ENCODE peak calls at places on chromosomes 16 and 17, in five cellular contexts. A is left kidney, U is NCI-H2081, W is NCI-H1694, O is heart right ventricle. C is an unnamed sample.

GRCh38 chr17:50262001-50262794 is 12.1 kb upstream of the TMEM92 start:
- DNase-seq in A (no peak), U (no peak), W (no peak), O (no peak), C (no peak)

GRCh38 chr17:7854851-7855642 is at the start of gene TMEM88:
- DNase-seq in A (peak; percentile 84), U (no peak), W (no peak), O (peak; percentile 57), C (no peak)

GRCh38 chr17:48307814-48308411 is 122.1 kb downstream of the SKAP1 start:
- DNase-seq in A (peak; percentile 81), U (peak; percentile 86), W (peak; percentile 58), O (peak; percentile 19), C (peak; percentile 81)

GRCh38 chr17:46772879-46773620 is 45.4 kb downstream of the WNT3 start:
- DNase-seq in A (no peak), U (no peak), W (no peak), O (no peak), C (no peak)

GRCh38 chr16:58123896-58124600 is 5.1 kb downstream of the CFAP20 start:
- DNase-seq in A (no peak), U (no peak), W (peak; percentile 37), O (no peak), C (no peak)

GRCh38 chr17:28189667-28190066 is 129.3 kb upstream of the TMEM97 start:
- DNase-seq in A (no peak), U (no peak), W (no peak), O (no peak), C (no peak)

GRCh38 chr16:67943619-67944503 is at the start of gene LCAT:
- DNase-seq in A (no peak), U (no peak), W (no peak), O (peak; percentile 72), C (no peak)

GRCh38 chr16:48556913-48557351 is 53.0 kb downstream of the N4BP1 start:
- DNase-seq in A (no peak), U (no peak), W (no peak), O (no peak), C (no peak)

GRCh38 chr16:63714876-63715275 is 1407.0 kb downstream of the CDH11 start:
- DNase-seq in A (no peak), U (peak; percentile 72), W (no peak), O (no peak), C (no peak)

GRCh38 chr17:7014261-7014994 is 2.0 kb downstream of the RNASEK start:
- DNase-seq in A (peak; percentile 99), U (peak; percentile 91), W (peak; percentile 91), O (peak; percentile 99), C (peak; percentile 93)

GRCh38 chr16:50497592-50497991 is 50.6 kb upstream of the NKD1 start:
- DNase-seq in A (no peak), U (no peak), W (no peak), O (no peak), C (no peak)

GRCh38 chr17:60170835-60171752 is 21.3 kb downstream of the CA4 start:
- DNase-seq in A (no peak), U (peak; percentile 89), W (no peak), O (no peak), C (peak; percentile 72)

GRCh38 chr16:30473231-30474061 is 904 bp downstream of the ITGAL start:
- DNase-seq in A (no peak), U (no peak), W (no peak), O (peak; percentile 15), C (no peak)

GRCh38 chr17:68290268-68290954 is 516 bp downstream of the SLC16A6 start:
- DNase-seq in A (peak; percentile 58), U (no peak), W (no peak), O (peak; percentile 34), C (no peak)

GRCh38 chr16:21166561-21166961 is 8.1 kb downstream of the LDAF1 start:
- DNase-seq in A (peak; percentile 84), U (no peak), W (no peak), O (no peak), C (no peak)

GRCh38 chr17:79808763-79809529 is 12.1 kb upstream of the CBX8 start:
- DNase-seq in A (peak; percentile 88), U (peak; percentile 85), W (no peak), O (no peak), C (peak; percentile 44)

GRCh38 chr16:81745704-81746558 is 33.2 kb upstream of the PLCG2 start:
- DNase-seq in A (peak; percentile 85), U (peak; percentile 36), W (no peak), O (peak; percentile 71), C (peak; percentile 66)

GRCh38 chr16:50058091-50058771 is 7.5 kb upstream of the HEATR3 start:
- DNase-seq in A (no peak), U (no peak), W (no peak), O (no peak), C (no peak)

GRCh38 chr16:69071036-69071435 is 34.4 kb upstream of the HAS3 start:
- DNase-seq in A (no peak), U (no peak), W (no peak), O (no peak), C (no peak)

GRCh38 chr17:83189673-83190385 is 110.4 kb downstream of the METRNL start:
- DNase-seq in A (peak; percentile 52), U (no peak), W (no peak), O (peak; percentile 41), C (no peak)

GRCh38 chr17:27462714-27463113 is 6.5 kb downstream of the KSR1 start:
- DNase-seq in A (no peak), U (no peak), W (no peak), O (no peak), C (no peak)

GRCh38 chr17:10025976-10026785 is 121.1 kb upstream of the RCVRN start:
- DNase-seq in A (peak; percentile 89), U (no peak), W (no peak), O (no peak), C (no peak)

GRCh38 chr16:58160855-58161254 is 31.7 kb upstream of the CFAP20 start:
- DNase-seq in A (no peak), U (no peak), W (no peak), O (no peak), C (no peak)

GRCh38 chr16:2243031-2243528 is 6.8 kb downstream of the DNASE1L2 start:
- DNase-seq in A (no peak), U (no peak), W (no peak), O (no peak), C (no peak)

GRCh38 chr17:17778308-17779014 is 58.3 kb downstream of the SREBF1 start:
- DNase-seq in A (peak; percentile 90), U (no peak), W (no peak), O (peak; percentile 76), C (no peak)

GRCh38 chr16:58419241-58420012 is 27.2 kb downstream of the GINS3 start:
- DNase-seq in A (no peak), U (no peak), W (no peak), O (no peak), C (no peak)

GRCh38 chr17:1776328-1776727 is 14.5 kb downstream of the SERPINF1 start:
- DNase-seq in A (no peak), U (no peak), W (no peak), O (no peak), C (no peak)

GRCh38 chr17:3594056-3594810 is 15.0 kb downstream of the TRPV1 start:
- DNase-seq in A (no peak), U (no peak), W (no peak), O (peak; percentile 39), C (no peak)

GRCh38 chr16:14303182-14303618 is 232.1 kb downstream of the MRTFB start:
- DNase-seq in A (peak; percentile 59), U (no peak), W (no peak), O (no peak), C (no peak)

GRCh38 chr16:58020628-58021521 is 4.7 kb upstream of the MMP15 start:
- DNase-seq in A (peak; percentile 80), U (peak; percentile 5), W (peak; percentile 18), O (peak; percentile 66), C (no peak)

GRCh38 chr17:74923538-74924249 is 379 bp upstream of the OTOP2 start:
- DNase-seq in A (peak; percentile 73), U (peak; percentile 32), W (peak; percentile 36), O (peak; percentile 78), C (no peak)

GRCh38 chr16:48524348-48525200 is 85.4 kb downstream of the N4BP1 start:
- DNase-seq in A (no peak), U (no peak), W (no peak), O (no peak), C (no peak)